ENCODE peak calls at places on chromosomes 13 and 19, in eight cellular contexts. A is heart right ventricle, N is upper lobe of right lung, C is lung, G is GM20000, L is thoracic aorta, S is tibial nerve, F is AG10803. Z is an unnamed sample.

GRCh38 chr19:8377598-8377997 is 12.6 kb upstream of the RAB11B start:
- DNase-seq in A (no peak), N (no peak), C (no peak), G (peak), L (no peak), S (no peak), F (no peak), Z (no peak)

GRCh38 chr13:71067164-71067815 is 799.7 kb downstream of the DACH1 start:
- DNase-seq in A (no peak), N (no peak), C (no peak), G (no peak), L (no peak), S (no peak), F (no peak), Z (no peak)

GRCh38 chr13:30581582-30581981 is 36.1 kb upstream of the USPL1 start:
- DNase-seq in A (no peak), N (no peak), C (no peak), G (peak), L (no peak), S (no peak), F (no peak), Z (peak)

GRCh38 chr13:98041081-98041820 is 87.8 kb downstream of the IPO5 start:
- DNase-seq in A (no peak), N (no peak), C (no peak), G (no peak), L (no peak), S (no peak), F (peak), Z (no peak)

GRCh38 chr13:110240943-110241342 is 66.0 kb downstream of the COL4A1 start:
- DNase-seq in A (no peak), N (no peak), C (no peak), G (no peak), L (no peak), S (no peak), F (no peak), Z (no peak)

GRCh38 chr13:69545500-69546025 is 562.1 kb upstream of the ATXN8OS start:
- DNase-seq in A (no peak), N (no peak), C (no peak), G (no peak), L (no peak), S (no peak), F (no peak), Z (no peak)

GRCh38 chr19:39426170-39426569 is 9.6 kb downstream of the RPS16 start:
- DNase-seq in A (no peak), N (no peak), C (no peak), G (no peak), L (no peak), S (no peak), F (peak), Z (no peak)

GRCh38 chr13:93029536-93029935 is 197.1 kb upstream of the GPC6 start:
- DNase-seq in A (no peak), N (no peak), C (no peak), G (no peak), L (no peak), S (no peak), F (peak), Z (no peak)

GRCh38 chr13:49828452-49828851 is 36.0 kb upstream of the KPNA3 start:
- DNase-seq in A (no peak), N (no peak), C (no peak), G (no peak), L (no peak), S (no peak), F (no peak), Z (no peak)

GRCh38 chr13:44142911-44143665 is 230.5 kb upstream of the SERP2 start:
- DNase-seq in A (no peak), N (no peak), C (no peak), G (no peak), L (no peak), S (no peak), F (no peak), Z (no peak)

GRCh38 chr13:29884671-29885424 is 34.4 kb upstream of the UBL3 start:
- DNase-seq in A (no peak), N (no peak), C (no peak), G (no peak), L (no peak), S (no peak), F (no peak), Z (no peak)

GRCh38 chr13:109730832-109731335 is 55.5 kb downstream of the IRS2 start:
- DNase-seq in A (no peak), N (no peak), C (no peak), G (no peak), L (no peak), S (no peak), F (no peak), Z (no peak)

GRCh38 chr13:31073859-31074718 is 87.6 kb downstream of the HSPH1 start:
- DNase-seq in A (no peak), N (no peak), C (no peak), G (peak), L (no peak), S (no peak), F (peak), Z (peak)

GRCh38 chr13:39023316-39023715 is 14.6 kb downstream of the PROSER1 start:
- DNase-seq in A (no peak), N (no peak), C (no peak), G (no peak), L (no peak), S (no peak), F (peak), Z (no peak)

GRCh38 chr13:36131931-36132297 is 732 bp upstream of the DCLK1 start:
- DNase-seq in A (peak), N (peak), C (peak), G (no peak), L (no peak), S (peak), F (peak), Z (no peak)

GRCh38 chr13:83881917-83882625 is at the start of gene SLITRK1:
- DNase-seq in A (peak), N (peak), C (no peak), G (peak), L (no peak), S (no peak), F (peak), Z (no peak)

GRCh38 chr19:15248106-15248505 is 15.9 kb upstream of the EPHX3 start:
- DNase-seq in A (peak), N (no peak), C (no peak), G (no peak), L (no peak), S (no peak), F (no peak), Z (no peak)

GRCh38 chr13:100544866-100545683 is 43.5 kb downstream of the GGACT start:
- DNase-seq in A (peak), N (peak), C (peak), G (no peak), L (no peak), S (no peak), F (no peak), Z (no peak)

GRCh38 chr19:50352242-50352641 is 13.2 kb downstream of the NAPSA start:
- DNase-seq in A (no peak), N (peak), C (no peak), G (no peak), L (no peak), S (no peak), F (no peak), Z (no peak)

GRCh38 chr19:50344661-50345318 is 15.6 kb upstream of the KCNC3 start:
- DNase-seq in A (no peak), N (no peak), C (no peak), G (peak), L (no peak), S (no peak), F (no peak), Z (peak)

GRCh38 chr19:50349277-50350057 is 16.0 kb downstream of the NAPSA start:
- DNase-seq in A (no peak), N (peak), C (no peak), G (no peak), L (no peak), S (no peak), F (no peak), Z (no peak)
- TF ChIP-seq CTCF in A (no peak), N (no peak), C (no peak), G (no peak), L (no peak), S (no peak), F (no peak), Z (peak)

DNA sequence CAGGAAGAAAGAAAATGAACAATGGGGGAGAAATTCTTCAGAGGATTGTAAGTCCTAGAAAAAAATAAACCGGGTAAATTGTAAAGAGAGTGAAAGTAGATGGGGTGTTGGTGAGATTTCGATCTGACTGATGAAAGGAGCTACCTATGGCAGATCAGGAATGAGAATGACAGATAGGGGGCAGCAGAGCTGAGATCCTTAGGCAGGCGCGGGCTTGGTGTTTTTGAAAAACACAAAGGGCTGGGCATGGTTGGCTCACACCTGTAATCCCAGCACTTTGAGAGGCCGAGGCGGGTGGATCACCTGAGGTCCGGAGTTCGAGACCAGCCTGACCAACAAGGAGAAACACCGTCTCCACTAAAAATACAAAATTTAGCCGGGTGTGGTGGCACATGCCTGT is 1468.6 kb upstream of the SLC10A2 start:
- DNase-seq in A (no peak), N (no peak), C (no peak), G (no peak), L (no peak), S (no peak), F (no peak), Z (no peak)
- TF ChIP-seq CTCF in A (no peak), N (no peak), C (no peak), G (no peak), L (no peak), S (no peak), F (no peak), Z (peak)

DNA sequence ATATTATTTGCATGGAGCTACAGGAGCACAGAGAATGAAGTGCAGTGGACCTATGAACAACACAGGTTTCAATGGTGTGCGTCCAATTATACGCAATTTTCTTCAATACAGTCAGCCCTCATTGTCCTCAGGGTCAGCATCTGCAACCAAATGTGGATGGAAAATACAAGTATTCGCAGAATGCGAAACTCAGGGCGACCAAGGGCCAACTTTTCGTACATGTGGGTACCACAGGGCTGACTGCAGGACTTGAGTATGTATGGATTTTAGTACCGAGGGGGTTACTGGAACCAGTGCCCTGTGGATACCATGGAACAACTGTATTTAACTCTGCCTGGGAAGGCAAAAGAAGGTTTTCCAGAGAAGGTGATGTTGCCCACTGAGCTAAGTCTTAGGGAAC is 10.2 kb downstream of the LCP1 start:
- DNase-seq in A (no peak), N (no peak), C (no peak), G (no peak), L (no peak), S (no peak), F (no peak), Z (no peak)
- TF ChIP-seq CTCF in A (no peak), N (no peak), C (no peak), G (no peak), L (no peak), S (no peak), F (no peak), Z (no peak)

DNA sequence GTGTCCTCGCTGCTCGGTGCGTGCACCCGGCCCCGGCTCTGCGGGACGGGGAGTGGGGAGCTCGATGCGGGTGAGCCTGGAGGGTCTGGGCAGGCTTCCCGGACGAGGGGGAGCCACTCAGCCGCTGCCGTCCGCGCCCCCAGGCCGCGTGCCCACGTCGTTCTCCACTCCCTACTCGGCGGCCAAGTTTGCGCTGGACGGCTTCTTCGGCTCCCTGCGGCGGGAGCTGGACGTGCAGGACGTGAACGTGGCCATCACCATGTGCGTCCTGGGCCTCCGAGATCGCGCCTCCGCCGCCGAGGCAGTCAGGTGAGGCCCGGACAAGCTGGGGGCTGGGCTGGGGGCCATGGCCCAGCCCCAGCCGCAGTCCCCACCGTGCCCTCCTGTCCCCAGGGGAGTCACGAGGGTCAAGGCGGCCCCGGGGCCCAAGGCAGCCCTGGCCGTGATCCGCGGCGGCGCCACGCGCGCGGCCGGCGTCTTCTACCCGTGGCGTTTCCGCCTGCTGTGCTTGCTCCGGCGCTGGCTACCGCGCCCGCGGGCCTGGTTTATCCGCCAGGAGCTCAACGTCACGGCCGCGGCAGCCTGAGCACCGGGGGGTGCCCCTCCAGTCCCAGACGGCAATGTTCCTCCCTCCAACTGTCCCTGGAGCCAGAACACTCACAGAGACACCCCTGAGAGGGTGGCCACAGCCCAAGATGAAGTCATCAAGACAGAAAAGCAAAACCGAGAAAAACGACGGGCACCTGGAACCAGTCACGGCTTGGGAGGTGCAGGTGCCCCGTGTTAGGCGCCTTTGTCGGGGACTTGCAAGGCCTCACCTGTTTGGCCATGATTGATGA is 2.5 kb upstream of the RPL36 start:
- DNase-seq in A (no peak), N (peak), C (no peak), G (no peak), L (no peak), S (no peak), F (no peak), Z (no peak)
- TF ChIP-seq CTCF in A (peak), N (no peak), C (no peak), G (no peak), L (no peak), S (no peak), F (peak), Z (no peak)

GRCh38 chr19:43723588-43723987 is 7.7 kb downstream of the IRGC start:
- DNase-seq in A (no peak), N (no peak), C (no peak), G (no peak), L (no peak), S (no peak), F (no peak), Z (no peak)
- TF ChIP-seq CTCF in A (no peak), N (peak), C (no peak), G (no peak), L (no peak), S (no peak), F (peak), Z (no peak)

GRCh38 chr19:56567274-56568120 is at the start of gene ZNF470:
- DNase-seq in A (peak), N (peak), C (peak), G (peak), L (peak), S (peak), F (peak), Z (peak)
- TF ChIP-seq CTCF in A (no peak), N (no peak), C (no peak), G (no peak), L (no peak), S (no peak), F (no peak), Z (no peak)

DNA sequence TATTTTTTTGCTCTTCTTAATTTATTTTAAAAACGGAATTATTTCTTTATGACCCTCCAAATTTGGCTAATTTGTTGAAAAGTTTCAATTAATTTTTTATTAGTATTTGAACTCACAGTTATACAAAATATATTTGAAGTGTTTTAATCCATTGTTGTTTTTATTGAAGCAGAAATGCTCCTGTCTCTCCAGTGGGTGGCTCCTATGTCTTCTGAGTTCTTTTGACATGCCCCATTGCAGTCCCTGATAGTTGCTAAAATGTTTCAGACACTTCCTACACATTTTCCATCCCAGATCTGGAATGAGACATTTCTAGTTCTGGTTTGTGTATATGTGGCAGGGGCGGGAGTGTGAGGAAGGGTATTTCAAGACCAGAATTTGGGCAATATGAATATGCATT is 579.4 kb upstream of the PRR20A start:
- DNase-seq in A (no peak), N (no peak), C (no peak), G (no peak), L (no peak), S (no peak), F (no peak), Z (no peak)
- TF ChIP-seq CTCF in A (no peak), N (no peak), C (no peak), G (no peak), L (no peak), S (no peak), F (no peak), Z (no peak)

DNA sequence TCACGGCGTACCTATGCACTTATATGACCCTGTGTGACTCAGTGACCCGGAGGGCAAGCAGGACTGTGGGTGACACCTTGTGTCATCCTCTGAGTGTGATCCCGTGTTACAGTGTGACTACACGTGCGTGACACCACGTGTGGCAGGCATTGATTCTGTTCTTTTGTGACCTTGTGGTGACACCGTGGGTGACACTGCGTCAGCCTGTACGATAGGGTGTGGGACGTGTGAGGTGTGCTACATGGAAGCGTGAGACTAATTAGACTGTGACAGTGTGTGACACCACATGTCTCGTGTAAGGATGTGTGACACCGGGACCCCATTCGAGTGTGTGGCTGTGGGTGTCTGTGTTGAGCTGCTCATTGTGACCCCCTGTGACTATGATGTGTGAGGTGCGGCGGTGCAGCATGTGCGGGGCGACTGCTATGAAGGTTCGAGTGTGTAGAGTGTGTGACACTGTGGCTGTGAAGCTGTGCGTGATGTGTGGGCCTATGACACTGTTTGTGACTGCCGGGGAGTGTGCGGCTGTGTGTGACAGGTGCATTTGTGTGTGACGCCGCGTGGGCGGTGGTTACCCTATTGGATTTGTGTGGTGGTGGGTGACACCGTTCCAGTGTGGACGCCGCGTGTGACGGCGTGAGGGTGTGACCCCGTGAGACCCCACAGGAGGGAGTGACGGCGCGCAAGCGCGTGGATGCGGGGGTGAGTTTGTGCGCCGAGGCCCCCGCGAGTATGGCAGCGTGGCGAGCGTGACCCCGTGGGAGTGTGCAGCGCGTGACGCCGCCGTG is at the start of gene SPTBN4:
- DNase-seq in A (peak), N (peak), C (peak), G (peak), L (no peak), S (peak), F (no peak), Z (peak)
- TF ChIP-seq CTCF in A (no peak), N (no peak), C (no peak), G (no peak), L (no peak), S (no peak), F (no peak), Z (no peak)

GRCh38 chr19:3207466-3208242 is 16.8 kb upstream of the CELF5 start:
- DNase-seq in A (no peak), N (no peak), C (no peak), G (no peak), L (no peak), S (no peak), F (no peak), Z (no peak)
- TF ChIP-seq CTCF in A (no peak), N (no peak), C (no peak), G (no peak), L (no peak), S (no peak), F (no peak), Z (no peak)

GRCh38 chr19:41702208-41702651 is 6.2 kb upstream of the CEACAM5 start:
- DNase-seq in A (no peak), N (no peak), C (no peak), G (no peak), L (no peak), S (no peak), F (peak), Z (no peak)

GRCh38 chr19:41700381-41701195 is 7.8 kb upstream of the CEACAM5 start:
- DNase-seq in A (no peak), N (no peak), C (no peak), G (no peak), L (no peak), S (no peak), F (no peak), Z (no peak)

GRCh38 chr19:41699968-41700323 is 8.5 kb upstream of the CEACAM5 start:
- DNase-seq in A (no peak), N (no peak), C (no peak), G (no peak), L (no peak), S (no peak), F (no peak), Z (no peak)

GRCh38 chr19:41699231-41699967 is 9.0 kb upstream of the CEACAM5 start:
- DNase-seq in A (no peak), N (no peak), C (no peak), G (no peak), L (no peak), S (no peak), F (no peak), Z (no peak)

DNA sequence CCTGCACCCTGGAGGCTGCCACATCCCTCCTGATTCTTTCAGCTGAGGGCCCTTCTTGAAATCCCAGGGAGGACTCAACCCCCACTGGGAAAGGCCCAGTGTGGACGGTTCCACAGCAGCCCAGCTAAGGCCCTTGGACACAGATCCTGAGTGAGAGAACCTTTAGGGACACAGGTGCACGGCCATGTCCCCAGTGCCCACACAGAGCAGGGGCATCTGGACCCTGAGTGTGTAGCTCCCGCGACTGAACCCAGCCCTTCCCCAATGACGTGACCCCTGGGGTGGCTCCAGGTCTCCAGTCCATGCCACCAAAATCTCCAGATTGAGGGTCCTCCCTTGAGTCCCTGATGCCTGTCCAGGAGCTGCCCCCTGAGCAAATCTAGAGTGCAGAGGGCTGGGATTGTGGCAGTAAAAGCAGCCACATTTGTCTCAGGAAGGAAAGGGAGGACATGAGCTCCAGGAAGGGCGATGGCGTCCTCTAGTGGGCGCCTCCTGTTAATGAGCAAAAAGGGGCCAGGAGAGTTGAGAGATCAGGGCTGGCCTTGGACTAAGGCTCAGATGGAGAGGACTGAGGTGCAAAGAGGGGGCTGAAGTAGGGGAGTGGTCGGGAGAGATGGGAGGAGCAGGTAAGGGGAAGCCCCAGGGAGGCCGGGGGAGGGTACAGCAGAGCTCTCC is 6.9 kb upstream of the CEACAM5 start:
- DNase-seq in A (no peak), N (peak), C (no peak), G (no peak), L (no peak), S (no peak), F (no peak), Z (no peak)
- TF ChIP-seq CTCF in A (no peak), N (peak), C (no peak), G (peak), L (no peak), S (no peak), F (no peak), Z (peak)

Z was measured in GM13977.